ENCODE peak calls at places on chromosomes 12 and 14, in five cellular contexts. J is NAMALWA, F is NCI-H1092, C is EL, K is left cardiac atrium. R is an unnamed sample.

GRCh38 chr12:8590842-8591545 is 21.7 kb downstream of the AICDA start:
- DNase-seq in F (no peak), C (no peak), J (peak), K (no peak), R (no peak)

GRCh38 chr14:104143521-104144452 is 5.4 kb downstream of the KIF26A start:
- DNase-seq in K (peak), J (no peak), C (no peak), F (no peak), R (no peak)

GRCh38 chr12:45354399-45354798 is 138.5 kb downstream of the ANO6 start:
- DNase-seq in F (no peak), J (peak), C (no peak), K (no peak), R (no peak)

GRCh38 chr12:121776190-121777098 is 17.0 kb downstream of the RHOF start:
- DNase-seq in J (peak), C (peak), K (peak), F (no peak), R (peak)

GRCh38 chr12:34405286-34406227 is 383.3 kb downstream of the ALG10 start:
- DNase-seq in C (no peak), K (peak), J (no peak), F (no peak), R (no peak)

GRCh38 chr14:88212691-88213090 is 110.4 kb downstream of the KCNK10 start:
- DNase-seq in F (no peak), K (no peak), J (no peak), C (no peak), R (no peak)

GRCh38 chr14:67187826-67188225 is 1.4 kb upstream of the GARIN2 start:
- DNase-seq in F (no peak), J (no peak), C (peak), K (no peak), R (no peak)

GRCh38 chr14:88481089-88481488 is 73.7 kb downstream of the PTPN21 start:
- DNase-seq in J (no peak), C (no peak), K (no peak), F (no peak), R (no peak)

GRCh38 chr14:61454545-61454944 is 133.2 kb downstream of the PRKCH start:
- DNase-seq in J (no peak), C (no peak), F (no peak), K (peak), R (no peak)

GRCh38 chr12:11929714-11930113 is 141.0 kb upstream of the BCL2L14 start:
- DNase-seq in F (no peak), J (no peak), C (no peak), K (no peak), R (no peak)

GRCh38 chr12:39272934-39273770 is 169.8 kb downstream of the KIF21A start:
- DNase-seq in K (no peak), F (peak), J (peak), C (peak), R (no peak)

GRCh38 chr12:17470460-17470859 is 619.5 kb downstream of the RERGL start:
- DNase-seq in C (no peak), K (no peak), F (no peak), J (no peak), R (no peak)

GRCh38 chr14:59293934-59294661 is 105.6 kb downstream of the DAAM1 start:
- DNase-seq in J (no peak), C (no peak), F (no peak), K (peak), R (no peak)

GRCh38 chr14:34227834-34228662 is 234.0 kb downstream of the SPTSSA start:
- DNase-seq in J (peak), F (peak), K (peak), C (peak), R (peak)

GRCh38 chr12:111024205-111024794 is 103.9 kb upstream of the MYL2 start:
- DNase-seq in F (peak), K (peak), C (peak), J (peak), R (peak)

GRCh38 chr12:12922191-12922616 is 29.8 kb downstream of the GPRC5D start:
- DNase-seq in J (no peak), C (peak), F (no peak), K (peak), R (no peak)

GRCh38 chr12:89709994-89710872 is 1.6 kb upstream of the ATP2B1 start:
- DNase-seq in C (peak), F (peak), J (no peak), K (peak), R (no peak)

GRCh38 chr14:103185051-103186027 is 62.1 kb downstream of the TNFAIP2 start:
- DNase-seq in F (peak), J (peak), C (peak), K (no peak), R (no peak)

GRCh38 chr12:115324949-115325638 is 641.1 kb upstream of the TBX3 start:
- DNase-seq in C (no peak), J (no peak), K (no peak), F (no peak), R (no peak)

GRCh38 chr12:85569261-85569660 is 266.9 kb downstream of the RASSF9 start:
- DNase-seq in C (no peak), J (no peak), K (no peak), F (no peak), R (no peak)

GRCh38 chr12:119354187-119354586 is 19.7 kb downstream of the CCDC60 start:
- DNase-seq in C (no peak), J (no peak), F (peak), K (no peak), R (no peak)

R was measured in T-cell.